ENCODE peak calls at places on chromosomes 4 and X, in eight cellular contexts. E is sigmoid colon, R is spleen, I is HCT116, O is uterus, Y is breast epithelium, W is right lobe of liver, U is IMR-90. V is an unnamed sample.

GRCh38 chrX:39756086-39756883 is 341.5 kb downstream of the BCOR start:
- DNase-seq in E (peak), R (no peak), I (no peak), O (no peak), Y (no peak), W (no peak), U (no peak), V (no peak)

GRCh38 chrX:9538544-9539045 is 73.7 kb downstream of the TBL1X start:
- DNase-seq in E (no peak), R (no peak), I (no peak), O (no peak), Y (no peak), W (no peak), U (no peak), V (no peak)

GRCh38 chr4:1294424-1294823 is 4.7 kb downstream of the MAEA start:
- DNase-seq in E (peak), R (peak), I (no peak), O (no peak), Y (no peak), W (peak), U (no peak), V (no peak)

GRCh38 chr4:24214796-24215195 is 324.9 kb upstream of the PPARGC1A start:
- DNase-seq in E (no peak), R (no peak), I (no peak), O (no peak), Y (no peak), W (no peak), U (no peak), V (no peak)

GRCh38 chr4:136763844-136764446 is 768.3 kb downstream of the PCDH18 start:
- DNase-seq in E (no peak), R (no peak), I (no peak), O (no peak), Y (no peak), W (no peak), U (peak), V (no peak)

GRCh38 chrX:149631293-149632165 is at the start of gene TMEM185A:
- DNase-seq in E (peak), R (peak), I (peak), O (peak), Y (peak), W (peak), U (peak), V (no peak)

GRCh38 chrX:112849010-112849409 is 8.4 kb upstream of the AMOT start:
- DNase-seq in E (no peak), R (no peak), I (no peak), O (no peak), Y (no peak), W (no peak), U (peak), V (no peak)

GRCh38 chr4:62274782-62275181 is 1074.7 kb downstream of the ADGRL3 start:
- DNase-seq in E (no peak), R (no peak), I (no peak), O (no peak), Y (no peak), W (no peak), U (no peak), V (no peak)

GRCh38 chr4:186078977-186079697 is 10.2 kb downstream of the TLR3 start:
- DNase-seq in E (no peak), R (no peak), I (no peak), O (no peak), Y (no peak), W (no peak), U (no peak), V (no peak)

GRCh38 chr4:42655921-42656735 is 777 bp downstream of the ATP8A1 start:
- DNase-seq in E (peak), R (peak), I (no peak), O (peak), Y (peak), W (peak), U (no peak), V (no peak)

GRCh38 chr4:149961876-149962597 is 116.2 kb upstream of the DCLK2 start:
- DNase-seq in E (no peak), R (no peak), I (no peak), O (no peak), Y (no peak), W (no peak), U (peak), V (no peak)

GRCh38 chr4:107094332-107094731 is 58.2 kb upstream of the DKK2 start:
- DNase-seq in E (no peak), R (peak), I (peak), O (no peak), Y (no peak), W (no peak), U (peak), V (no peak)

GRCh38 chr4:3388461-3389185 is 53.1 kb upstream of the HGFAC start:
- DNase-seq in E (peak), R (peak), I (no peak), O (no peak), Y (no peak), W (no peak), U (peak), V (no peak)

GRCh38 chrX:46588263-46588662 is 14.7 kb downstream of the CHST7 start:
- DNase-seq in E (peak), R (no peak), I (no peak), O (peak), Y (no peak), W (no peak), U (peak), V (no peak)

GRCh38 chrX:19682712-19683331 is 167.5 kb upstream of the MAP3K15 start:
- DNase-seq in E (peak), R (peak), I (no peak), O (peak), Y (no peak), W (peak), U (peak), V (no peak)

GRCh38 chr4:99615210-99615834 is 40.7 kb downstream of the MTTP start:
- DNase-seq in E (peak), R (no peak), I (no peak), O (no peak), Y (no peak), W (no peak), U (no peak), V (no peak)

GRCh38 chr4:49063670-49064069 is 77.6 kb downstream of the CWH43 start:
- DNase-seq in E (no peak), R (no peak), I (no peak), O (no peak), Y (no peak), W (no peak), U (peak), V (no peak)

GRCh38 chr4:106864231-106864630 is 171.9 kb downstream of the DKK2 start:
- DNase-seq in E (no peak), R (no peak), I (no peak), O (no peak), Y (no peak), W (no peak), U (no peak), V (no peak)

GRCh38 chr4:102344520-102344954 is 745 bp downstream of the SLC39A8 start:
- DNase-seq in E (peak), R (peak), I (peak), O (no peak), Y (peak), W (peak), U (no peak), V (no peak)
- TF ChIP-seq POLR2A in E (no peak), R (no peak), I (no peak), O (peak), Y (no peak), W (peak), U (no peak), V (no peak)

DNA sequence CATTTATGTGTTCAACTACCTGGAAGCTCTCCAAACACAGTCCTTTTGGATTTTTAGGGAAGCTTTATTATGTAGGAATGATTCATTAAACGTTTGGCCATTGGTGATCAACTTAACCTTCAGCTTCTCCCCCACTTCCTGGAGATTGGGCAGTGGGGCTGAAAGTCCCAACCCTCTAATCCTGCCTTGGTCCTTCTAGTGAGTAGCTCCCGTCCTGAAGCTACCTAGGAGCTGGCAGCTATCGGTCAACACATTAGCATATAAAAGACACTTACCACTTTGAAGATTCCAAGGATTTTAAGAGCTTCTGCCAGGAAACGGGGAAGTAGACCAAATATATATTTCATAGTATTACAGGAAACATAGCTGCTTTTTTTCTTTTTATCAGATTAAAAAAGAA is 69.7 kb downstream of the MCUB start:
- DNase-seq in E (no peak), R (no peak), I (no peak), O (no peak), Y (no peak), W (no peak), U (no peak), V (no peak)
- H3K27ac ChIP-seq in E (no peak), R (no peak), I (no peak), O (no peak), Y (no peak), W (no peak), U (no peak), V (no peak)

GRCh38 chr4:47913858-47914218 is 545 bp downstream of the NFXL1 start:
- DNase-seq in E (peak), R (peak), I (no peak), O (peak), Y (no peak), W (peak), U (no peak), V (no peak)
- TF ChIP-seq POLR2A in E (no peak), R (no peak), I (no peak), O (no peak), Y (no peak), W (no peak), U (no peak), V (no peak)

DNA sequence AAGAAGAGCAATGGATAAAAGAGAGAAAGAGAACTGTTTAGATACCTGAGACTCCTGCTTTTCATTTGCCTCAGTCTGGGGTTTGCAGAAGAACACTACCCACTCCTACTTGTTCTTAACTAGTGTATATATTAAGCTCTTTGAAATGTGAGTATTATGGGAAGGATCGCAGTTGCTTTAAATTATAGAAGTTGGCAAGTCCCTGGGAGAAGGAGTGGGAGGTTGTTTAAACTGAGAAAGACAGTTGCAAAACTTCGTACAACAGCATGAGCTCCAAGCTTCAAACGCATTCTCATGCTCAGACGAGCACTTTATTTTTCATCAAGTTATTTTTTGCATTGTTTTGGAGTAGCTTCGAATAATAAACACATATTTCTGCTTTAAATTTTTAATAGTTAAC is 88.1 kb upstream of the C1QTNF7 start:
- DNase-seq in E (no peak), R (no peak), I (no peak), O (no peak), Y (no peak), W (no peak), U (peak), V (no peak)
- H3K27ac ChIP-seq in E (peak), R (no peak), I (no peak), O (peak), Y (no peak), W (no peak), U (peak), V (peak)

GRCh38 chrX:71181910-71182799 is 37.5 kb downstream of the NLGN3 start:
- DNase-seq in E (peak), R (peak), I (peak), O (peak), Y (peak), W (peak), U (peak), V (no peak)
- TF ChIP-seq POLR2A in E (peak), R (peak), I (no peak), O (peak), Y (peak), W (peak), U (peak), V (peak)

V was measured in vagina.